ENCODE peak calls at places on chromosomes 7 and 10, in seven cellular contexts. S, E, U, F, J, M and X are unnamed samples.

GRCh38 chr7:13414661-13415105 is 574.8 kb downstream of the ETV1 start:
- DNase-seq in S (no peak), E (no peak), U (no peak), F (peak; percentile 15), J (no peak), M (no peak), X (no peak)

GRCh38 chr7:138838166-138838565 is 40.2 kb upstream of the ATP6V0A4 start:
- DNase-seq in S (no peak), E (no peak), U (no peak), F (no peak), J (no peak), M (no peak), X (no peak)

GRCh38 chr7:150781016-150781415 is 19.1 kb downstream of the TMEM176B start:
- DNase-seq in S (no peak), E (no peak), U (no peak), F (no peak), J (no peak), M (no peak), X (no peak)

GRCh38 chr7:157273208-157274202 is 63.3 kb upstream of the DNAJB6 start:
- DNase-seq in S (peak; percentile 73), E (peak; percentile 68), U (peak; percentile 51), F (peak; percentile 47), J (peak; percentile 65), M (peak; percentile 85), X (peak; percentile 67)

GRCh38 chr10:13206546-13207443 is 27.4 kb downstream of the UCMA start:
- DNase-seq in S (no peak), E (no peak), U (no peak), F (no peak), J (no peak), M (no peak), X (no peak)

GRCh38 chr10:22427101-22427500 is 81.8 kb downstream of the SPAG6 start:
- DNase-seq in S (no peak), E (no peak), U (no peak), F (no peak), J (no peak), M (no peak), X (no peak)

GRCh38 chr7:98681951-98682350 is 64.9 kb downstream of the NPTX2 start:
- DNase-seq in S (no peak), E (no peak), U (no peak), F (no peak), J (no peak), M (no peak), X (no peak)

GRCh38 chr7:129569811-129570215 is 41.7 kb upstream of the NRF1 start:
- DNase-seq in S (peak; percentile 30), E (peak; percentile 71), U (no peak), F (peak; percentile 71), J (no peak), M (no peak), X (no peak)

GRCh38 chr10:116815641-116816415 is 33.5 kb upstream of the ENO4 start:
- DNase-seq in S (no peak), E (no peak), U (no peak), F (no peak), J (no peak), M (no peak), X (no peak)

GRCh38 chr10:36441557-36441956 is 683.8 kb upstream of the ANKRD30A start:
- DNase-seq in S (no peak), E (no peak), U (no peak), F (no peak), J (no peak), M (no peak), X (no peak)

GRCh38 chr7:77244222-77244934 is 44.8 kb upstream of the FGL2 start:
- DNase-seq in S (no peak), E (no peak), U (no peak), F (no peak), J (no peak), M (no peak), X (no peak)

GRCh38 chr7:77239471-77239870 is 39.9 kb upstream of the FGL2 start:
- DNase-seq in S (no peak), E (no peak), U (no peak), F (no peak), J (no peak), M (no peak), X (no peak)

GRCh38 chr7:77245015-77245755 is 45.6 kb upstream of the FGL2 start:
- DNase-seq in S (no peak), E (no peak), U (no peak), F (no peak), J (peak; percentile 31), M (peak; percentile 67), X (no peak)

GRCh38 chr7:77242535-77242934 is 42.9 kb upstream of the FGL2 start:
- DNase-seq in S (no peak), E (no peak), U (no peak), F (no peak), J (no peak), M (no peak), X (no peak)

GRCh38 chr7:77242068-77242467 is 42.4 kb upstream of the FGL2 start:
- DNase-seq in S (no peak), E (no peak), U (no peak), F (no peak), J (no peak), M (no peak), X (no peak)
- H3K4me1 ChIP-seq in S (peaks cover 5% of the 10 kb centered on the region), E (peaks cover 15% of the 10 kb centered on the region), U (peaks cover 9% of the 10 kb centered on the region), F (no peaks in the 10 kb centered on the region), J (peaks cover 19% of the 10 kb centered on the region), M (peaks cover 72% of the 10 kb centered on the region), X (peaks cover 10% of the 10 kb centered on the region)

GRCh38 chr7:23470290-23471089 is at the start of gene IGF2BP3:
- DNase-seq in S (no peak), E (peak; percentile 97), U (no peak), F (peak; percentile 97), J (no peak), M (no peak), X (no peak)

GRCh38 chr7:23472046-23472445 is 1.8 kb upstream of the IGF2BP3 start:
- DNase-seq in S (no peak), E (no peak), U (no peak), F (no peak), J (no peak), M (no peak), X (no peak)

GRCh38 chr7:23469961-23470250 is 385 bp downstream of the IGF2BP3 start:
- DNase-seq in S (no peak), E (no peak), U (no peak), F (no peak), J (no peak), M (no peak), X (no peak)

GRCh38 chr7:23472556-23472955 is 2.3 kb upstream of the IGF2BP3 start:
- DNase-seq in S (no peak), E (no peak), U (no peak), F (no peak), J (no peak), M (no peak), X (no peak)

GRCh38 chr7:23471090-23471859 is 984 bp upstream of the IGF2BP3 start:
- DNase-seq in S (no peak), E (peak; percentile 95), U (no peak), F (no peak), J (no peak), M (no peak), X (no peak)
- H3K4me1 ChIP-seq in S (peaks cover 46% of the 10 kb centered on the region), E (peaks cover 21% of the 10 kb centered on the region), U (peaks cover 55% of the 10 kb centered on the region), F (peaks cover 20% of the 10 kb centered on the region), J (peaks cover 51% of the 10 kb centered on the region), M (peaks cover 54% of the 10 kb centered on the region), X (peaks cover 56% of the 10 kb centered on the region)

DNA sequence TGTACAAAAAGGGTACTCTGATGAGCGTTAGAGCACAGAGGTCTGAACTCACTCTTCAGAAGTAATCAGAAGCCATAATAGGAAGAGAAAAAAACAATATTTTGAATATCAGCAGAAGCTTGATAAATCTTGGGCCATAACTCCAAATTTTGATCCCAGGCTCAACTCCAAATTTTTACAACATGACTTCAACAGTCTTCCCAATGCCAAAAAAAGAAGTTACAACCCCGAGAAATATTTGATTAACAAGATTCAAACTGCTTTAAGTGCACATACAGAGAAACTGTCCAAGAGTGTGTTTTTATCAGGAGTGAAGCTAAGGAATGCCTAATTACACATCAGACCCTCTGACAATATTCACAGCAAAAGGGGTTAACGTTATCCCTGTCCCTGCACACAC is 7.5 kb downstream of the MPP7 start:
- DNase-seq in S (no peak), E (no peak), U (no peak), F (no peak), J (no peak), M (no peak), X (no peak)
- H3K4me1 ChIP-seq in S (peaks cover 4% of the 10 kb centered on the region), E (peaks cover 28% of the 10 kb centered on the region), U (peaks cover 34% of the 10 kb centered on the region), F (no peaks in the 10 kb centered on the region), J (peaks cover 37% of the 10 kb centered on the region), M (peaks cover 64% of the 10 kb centered on the region), X (peaks cover 3% of the 10 kb centered on the region)

GRCh38 chr10:96047004-96047649 is 3.7 kb downstream of the CCNJ start:
- DNase-seq in S (no peak), E (no peak), U (no peak), F (no peak), J (no peak), M (no peak), X (no peak)
- H3K4me1 ChIP-seq in S (peaks cover 9% of the 10 kb centered on the region), E (peaks cover 18% of the 10 kb centered on the region), U (peaks cover 19% of the 10 kb centered on the region), F (peaks cover 19% of the 10 kb centered on the region), J (peaks cover 10% of the 10 kb centered on the region), M (peaks cover 13% of the 10 kb centered on the region), X (peaks cover 23% of the 10 kb centered on the region)

GRCh38 chr10:1064172-1064571 is 8.0 kb downstream of the WDR37 start:
- DNase-seq in S (no peak), E (no peak), U (no peak), F (no peak), J (no peak), M (no peak), X (no peak)
- H3K4me1 ChIP-seq in S (peaks cover 14% of the 10 kb centered on the region), E (peaks cover 4% of the 10 kb centered on the region), U (peaks cover 63% of the 10 kb centered on the region), F (no peaks in the 10 kb centered on the region), J (no peaks in the 10 kb centered on the region), M (no peaks in the 10 kb centered on the region), X (peaks cover 34% of the 10 kb centered on the region)

DNA sequence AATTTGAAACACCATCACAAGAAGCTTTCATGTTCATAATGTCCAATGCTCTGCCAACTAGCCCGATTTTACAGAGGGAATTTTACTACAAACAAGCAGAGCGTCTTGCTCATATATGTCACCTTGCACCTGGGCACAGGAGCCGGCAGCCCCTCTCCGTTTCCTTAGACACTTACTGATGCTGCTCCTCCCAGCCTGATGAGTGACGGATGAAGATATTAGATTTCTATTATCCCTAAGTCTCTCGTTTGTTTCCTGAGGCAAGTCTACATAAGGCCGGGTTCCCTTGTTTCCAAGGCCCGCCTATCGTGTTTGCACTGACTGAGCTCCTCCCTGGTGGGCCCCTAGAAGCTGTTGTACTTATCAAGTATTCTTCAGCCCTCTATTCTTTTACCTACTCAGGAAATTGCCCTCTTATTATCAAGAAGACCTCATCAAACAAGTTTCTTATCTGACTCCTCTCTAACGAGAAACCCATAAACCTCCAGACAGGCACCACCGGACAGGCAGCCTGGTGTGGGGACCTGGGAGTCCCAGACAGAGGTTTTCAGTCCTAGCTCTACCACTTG is 18.5 kb downstream of the SH3PXD2A start:
- DNase-seq in S (no peak), E (peak; percentile 84), U (no peak), F (no peak), J (no peak), M (peak; percentile 17), X (no peak)
- H3K4me1 ChIP-seq in S (peaks cover 32% of the 10 kb centered on the region), E (peaks cover 23% of the 10 kb centered on the region), U (no peaks in the 10 kb centered on the region), F (peaks cover 12% of the 10 kb centered on the region), J (peaks cover 50% of the 10 kb centered on the region), M (peaks cover 39% of the 10 kb centered on the region), X (no peaks in the 10 kb centered on the region)

DNA sequence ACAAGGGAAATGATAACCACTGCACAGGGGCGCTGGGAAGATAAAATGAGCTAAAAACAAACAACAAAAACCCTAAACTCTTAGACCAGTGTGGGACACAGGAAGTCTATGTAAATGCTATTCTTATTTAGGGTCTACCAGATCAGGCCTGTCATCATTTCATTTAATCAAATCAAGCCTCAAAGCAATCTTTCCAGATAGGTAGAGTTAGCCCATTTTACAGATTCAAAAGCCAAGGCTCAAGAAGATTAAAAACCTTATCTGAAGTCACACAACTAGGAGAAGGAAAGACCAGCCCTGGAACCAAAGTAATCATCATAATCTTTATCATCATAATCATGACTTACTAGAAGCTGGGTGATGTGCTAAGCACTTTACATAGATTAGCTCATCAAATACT is 4.7 kb downstream of the NOD1 start:
- DNase-seq in S (no peak), E (no peak), U (no peak), F (no peak), J (no peak), M (no peak), X (no peak)
- H3K4me1 ChIP-seq in S (peaks cover 66% of the 10 kb centered on the region), E (peaks cover 10% of the 10 kb centered on the region), U (peaks cover 69% of the 10 kb centered on the region), F (peaks cover 11% of the 10 kb centered on the region), J (peaks cover 53% of the 10 kb centered on the region), M (peaks cover 73% of the 10 kb centered on the region), X (peaks cover 41% of the 10 kb centered on the region)